ENCODE peak calls at places on chromosomes 13 and 19, in ten cellular contexts. One of them, this sample, is unnamed.

GRCh38 chr19:35549174-35549788 is 3.9 kb downstream of the TMEM147 start:
- DNase-seq in spleen: no peak
- DNase-seq in tibial nerve: peak; percentile 33
- DNase-seq in heart left ventricle: peak; percentile 50
- DNase-seq in vagina: no peak
- DNase-seq in cardiac muscle cell: peak; percentile 81
- DNase-seq in bronchial epithelial cell: peak; percentile 42
- DNase-seq in cardiac fibroblast: peak; percentile 77
- DNase-seq in AG09309: peak; percentile 10
- DNase-seq in endodermal cell: peak; percentile 88
- DNase-seq in this sample: peak; percentile 79

GRCh38 chr19:52237771-52238400 is 31.5 kb upstream of the ZNF766 start:
- DNase-seq in spleen: peak; percentile 77
- DNase-seq in tibial nerve: peak; percentile 51
- DNase-seq in heart left ventricle: peak; percentile 61
- DNase-seq in vagina: no peak
- DNase-seq in cardiac muscle cell: peak; percentile 75
- DNase-seq in bronchial epithelial cell: peak; percentile 58
- DNase-seq in cardiac fibroblast: peak; percentile 76
- DNase-seq in AG09309: peak; percentile 21
- DNase-seq in endodermal cell: peak; percentile 84
- DNase-seq in this sample: peak; percentile 67

GRCh38 chr13:38518328-38518727 is 168.5 kb upstream of the FREM2 start:
- DNase-seq in spleen: no peak
- DNase-seq in tibial nerve: no peak
- DNase-seq in heart left ventricle: no peak
- DNase-seq in vagina: no peak
- DNase-seq in cardiac muscle cell: no peak
- DNase-seq in bronchial epithelial cell: no peak
- DNase-seq in cardiac fibroblast: no peak
- DNase-seq in AG09309: no peak
- DNase-seq in endodermal cell: no peak
- DNase-seq in this sample: peak; percentile 24

GRCh38 chr13:101219609-101220265 is 196.6 kb downstream of the NALCN start:
- DNase-seq in spleen: no peak
- DNase-seq in tibial nerve: no peak
- DNase-seq in heart left ventricle: no peak
- DNase-seq in vagina: no peak
- DNase-seq in cardiac muscle cell: no peak
- DNase-seq in bronchial epithelial cell: no peak
- DNase-seq in cardiac fibroblast: no peak
- DNase-seq in AG09309: no peak
- DNase-seq in endodermal cell: no peak
- DNase-seq in this sample: no peak

GRCh38 chr13:65965496-65965895 is 1264.6 kb downstream of the PCDH9 start:
- DNase-seq in spleen: no peak
- DNase-seq in tibial nerve: no peak
- DNase-seq in heart left ventricle: no peak
- DNase-seq in vagina: no peak
- DNase-seq in cardiac muscle cell: peak; percentile 55
- DNase-seq in bronchial epithelial cell: peak; percentile 73
- DNase-seq in cardiac fibroblast: peak; percentile 59
- DNase-seq in AG09309: peak; percentile 16
- DNase-seq in endodermal cell: no peak
- DNase-seq in this sample: peak; percentile 68

GRCh38 chr13:97193577-97193976 is 28.6 kb upstream of the MBNL2 start:
- DNase-seq in spleen: no peak
- DNase-seq in tibial nerve: no peak
- DNase-seq in heart left ventricle: no peak
- DNase-seq in vagina: no peak
- DNase-seq in cardiac muscle cell: no peak
- DNase-seq in bronchial epithelial cell: no peak
- DNase-seq in cardiac fibroblast: no peak
- DNase-seq in AG09309: no peak
- DNase-seq in endodermal cell: no peak
- DNase-seq in this sample: no peak

GRCh38 chr19:4597975-4598671 is 38.6 kb upstream of the SEMA6B start:
- DNase-seq in spleen: no peak
- DNase-seq in tibial nerve: no peak
- DNase-seq in heart left ventricle: no peak
- DNase-seq in vagina: no peak
- DNase-seq in cardiac muscle cell: peak; percentile 53
- DNase-seq in bronchial epithelial cell: peak; percentile 8
- DNase-seq in cardiac fibroblast: peak; percentile 60
- DNase-seq in AG09309: no peak
- DNase-seq in endodermal cell: peak; percentile 94
- DNase-seq in this sample: peak; percentile 67

GRCh38 chr13:26914624-26915023 is 154.0 kb upstream of the GPR12 start:
- DNase-seq in spleen: no peak
- DNase-seq in tibial nerve: no peak
- DNase-seq in heart left ventricle: no peak
- DNase-seq in vagina: no peak
- DNase-seq in cardiac muscle cell: peak; percentile 10
- DNase-seq in bronchial epithelial cell: peak; percentile 83
- DNase-seq in cardiac fibroblast: peak; percentile 6
- DNase-seq in AG09309: no peak
- DNase-seq in endodermal cell: peak; percentile 23
- DNase-seq in this sample: peak; percentile 82

GRCh38 chr13:39602614-39603366 is at the start of gene LHFPL6:
- DNase-seq in spleen: peak; percentile 87
- DNase-seq in tibial nerve: peak; percentile 77
- DNase-seq in heart left ventricle: peak; percentile 94
- DNase-seq in vagina: no peak
- DNase-seq in cardiac muscle cell: peak; percentile 87
- DNase-seq in bronchial epithelial cell: peak; percentile 64
- DNase-seq in cardiac fibroblast: peak; percentile 85
- DNase-seq in AG09309: no peak
- DNase-seq in endodermal cell: peak; percentile 91
- DNase-seq in this sample: peak; percentile 87
- TF ChIP-seq CTCF in spleen: no peak
- TF ChIP-seq CTCF in tibial nerve: peak; percentile 39
- TF ChIP-seq CTCF in heart left ventricle: no peak
- TF ChIP-seq CTCF in vagina: no peak
- TF ChIP-seq CTCF in cardiac muscle cell: peak; percentile 54
- TF ChIP-seq CTCF in bronchial epithelial cell: peak; percentile 47
- TF ChIP-seq CTCF in cardiac fibroblast: peak; percentile 38
- TF ChIP-seq CTCF in AG09309: peak; percentile 56
- TF ChIP-seq CTCF in endodermal cell: peak; percentile 72
- TF ChIP-seq CTCF in this sample: peak; percentile 33

DNA sequence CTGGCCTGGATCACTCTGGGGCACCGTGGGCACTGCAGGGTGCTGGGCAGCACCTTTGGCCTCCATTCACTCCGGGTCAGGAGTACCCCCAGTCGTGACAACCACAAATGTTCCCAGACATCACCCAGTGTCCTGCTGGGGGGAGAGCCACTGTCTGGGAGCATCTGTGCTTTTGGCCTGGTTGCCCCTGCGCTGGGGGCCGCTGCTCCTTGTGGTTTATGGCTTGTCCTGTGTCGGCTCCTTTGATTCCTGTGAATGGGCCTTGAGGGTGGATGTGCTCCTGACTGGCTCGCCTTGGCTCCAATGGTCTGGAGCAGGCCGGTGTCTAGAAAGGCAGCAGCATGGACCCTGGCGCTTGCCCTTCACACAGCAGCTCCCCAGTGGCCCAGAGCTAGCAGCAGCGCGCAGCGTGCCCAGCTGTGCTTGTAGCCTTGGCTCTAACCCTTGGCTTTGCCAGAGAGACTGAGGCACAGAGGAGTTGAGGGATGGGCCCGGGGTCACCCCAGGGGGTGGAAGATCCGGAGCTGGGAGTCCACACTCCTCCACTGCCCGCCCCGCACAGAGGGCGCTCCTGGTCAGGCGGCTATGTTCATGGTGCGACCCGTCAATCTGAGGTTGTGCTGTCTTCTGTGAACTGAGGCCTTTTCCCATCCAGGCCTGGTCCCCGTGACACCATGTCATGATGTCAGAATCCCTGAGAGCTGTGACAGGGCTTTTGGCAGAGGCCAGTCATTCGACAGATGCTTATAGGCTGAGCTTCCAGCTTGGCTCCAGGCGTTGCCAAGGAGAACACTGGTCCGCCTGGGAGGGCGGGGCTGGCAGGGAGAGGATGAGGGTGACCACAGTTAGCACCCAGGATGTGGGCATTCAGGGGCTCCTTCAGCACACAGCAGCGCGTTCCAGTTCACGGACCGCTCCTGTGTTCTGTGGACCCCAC is 4.1 kb downstream of the DAZAP1 start:
- DNase-seq in spleen: no peak
- DNase-seq in tibial nerve: no peak
- DNase-seq in heart left ventricle: peak; percentile 92
- DNase-seq in vagina: no peak
- DNase-seq in cardiac muscle cell: peak; percentile 31
- DNase-seq in bronchial epithelial cell: no peak
- DNase-seq in cardiac fibroblast: peak; percentile 53
- DNase-seq in AG09309: no peak
- DNase-seq in endodermal cell: no peak
- DNase-seq in this sample: peak; percentile 46
- H3K4me3 ChIP-seq in spleen: no peak overlapping the region
- H3K4me3 ChIP-seq in tibial nerve: peak overlapping the region; percentile 7
- H3K4me3 ChIP-seq in heart left ventricle: no peak overlapping the region
- H3K4me3 ChIP-seq in vagina: no peak overlapping the region
- H3K4me3 ChIP-seq in cardiac muscle cell: no peak overlapping the region
- H3K4me3 ChIP-seq in bronchial epithelial cell: no peak overlapping the region
- H3K4me3 ChIP-seq in cardiac fibroblast: no peak overlapping the region
- H3K4me3 ChIP-seq in AG09309: no peak overlapping the region
- H3K4me3 ChIP-seq in endodermal cell: no peak overlapping the region
- H3K4me3 ChIP-seq in this sample: no peak overlapping the region

GRCh38 chr13:78040431-78040830 is 121.8 kb upstream of the EDNRB start:
- DNase-seq in spleen: no peak
- DNase-seq in tibial nerve: no peak
- DNase-seq in heart left ventricle: no peak
- DNase-seq in vagina: no peak
- DNase-seq in cardiac muscle cell: no peak
- DNase-seq in bronchial epithelial cell: no peak
- DNase-seq in cardiac fibroblast: no peak
- DNase-seq in AG09309: no peak
- DNase-seq in endodermal cell: no peak
- DNase-seq in this sample: no peak

GRCh38 chr13:78047151-78047550 is 128.5 kb upstream of the EDNRB start:
- DNase-seq in spleen: no peak
- DNase-seq in tibial nerve: no peak
- DNase-seq in heart left ventricle: no peak
- DNase-seq in vagina: no peak
- DNase-seq in cardiac muscle cell: no peak
- DNase-seq in bronchial epithelial cell: no peak
- DNase-seq in cardiac fibroblast: no peak
- DNase-seq in AG09309: no peak
- DNase-seq in endodermal cell: no peak
- DNase-seq in this sample: no peak

GRCh38 chr13:78045916-78046315 is 127.3 kb upstream of the EDNRB start:
- DNase-seq in spleen: no peak
- DNase-seq in tibial nerve: no peak
- DNase-seq in heart left ventricle: no peak
- DNase-seq in vagina: no peak
- DNase-seq in cardiac muscle cell: peak; percentile 9
- DNase-seq in bronchial epithelial cell: no peak
- DNase-seq in cardiac fibroblast: peak; percentile 29
- DNase-seq in AG09309: no peak
- DNase-seq in endodermal cell: no peak
- DNase-seq in this sample: no peak

DNA sequence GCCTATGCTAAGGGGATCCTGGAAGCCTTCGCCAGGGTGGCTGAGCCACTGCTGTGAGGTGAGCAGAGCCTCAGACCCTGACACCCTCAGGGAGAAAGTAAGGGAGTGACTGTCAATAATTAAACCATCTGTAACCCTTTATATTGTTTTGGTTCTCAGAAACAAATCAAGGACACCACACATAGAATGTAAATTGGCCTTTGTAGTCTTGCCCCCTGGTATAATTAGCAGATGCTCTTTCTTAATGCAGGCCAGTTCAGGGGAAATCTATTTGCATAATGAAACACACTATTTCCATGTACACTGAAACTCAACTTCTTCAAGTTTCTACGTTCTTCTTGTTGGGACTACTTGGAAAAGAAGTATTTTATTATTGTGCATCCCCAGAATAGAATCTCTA is 127.7 kb upstream of the EDNRB start:
- DNase-seq in spleen: no peak
- DNase-seq in tibial nerve: no peak
- DNase-seq in heart left ventricle: no peak
- DNase-seq in vagina: no peak
- DNase-seq in cardiac muscle cell: no peak
- DNase-seq in bronchial epithelial cell: no peak
- DNase-seq in cardiac fibroblast: no peak
- DNase-seq in AG09309: no peak
- DNase-seq in endodermal cell: no peak
- DNase-seq in this sample: no peak
- TF ChIP-seq CTCF in spleen: no peak
- TF ChIP-seq CTCF in tibial nerve: no peak
- TF ChIP-seq CTCF in heart left ventricle: no peak
- TF ChIP-seq CTCF in vagina: no peak
- TF ChIP-seq CTCF in cardiac muscle cell: no peak
- TF ChIP-seq CTCF in bronchial epithelial cell: no peak
- TF ChIP-seq CTCF in cardiac fibroblast: no peak
- TF ChIP-seq CTCF in AG09309: no peak
- TF ChIP-seq CTCF in endodermal cell: no peak
- TF ChIP-seq CTCF in this sample: no peak

GRCh38 chr19:39533791-39534190 is 1.1 kb upstream of the EID2B start:
- DNase-seq in spleen: no peak
- DNase-seq in tibial nerve: no peak
- DNase-seq in heart left ventricle: no peak
- DNase-seq in vagina: no peak
- DNase-seq in cardiac muscle cell: no peak
- DNase-seq in bronchial epithelial cell: no peak
- DNase-seq in cardiac fibroblast: no peak
- DNase-seq in AG09309: no peak
- DNase-seq in endodermal cell: no peak
- DNase-seq in this sample: no peak

GRCh38 chr19:39532233-39533002 is at the start of gene EID2B:
- DNase-seq in spleen: peak; percentile 99
- DNase-seq in tibial nerve: peak; percentile 89
- DNase-seq in heart left ventricle: peak; percentile 98
- DNase-seq in vagina: no peak
- DNase-seq in cardiac muscle cell: peak; percentile 97
- DNase-seq in bronchial epithelial cell: peak; percentile 89
- DNase-seq in cardiac fibroblast: peak; percentile 97
- DNase-seq in AG09309: peak; percentile 86
- DNase-seq in endodermal cell: peak; percentile 97
- DNase-seq in this sample: peak; percentile 95

GRCh38 chr19:39531834-39532232 is 819 bp downstream of the EID2B start:
- DNase-seq in spleen: no peak
- DNase-seq in tibial nerve: no peak
- DNase-seq in heart left ventricle: no peak
- DNase-seq in vagina: no peak
- DNase-seq in cardiac muscle cell: no peak
- DNase-seq in bronchial epithelial cell: peak; percentile 6
- DNase-seq in cardiac fibroblast: peak; percentile 5
- DNase-seq in AG09309: no peak
- DNase-seq in endodermal cell: no peak
- DNase-seq in this sample: no peak

DNA sequence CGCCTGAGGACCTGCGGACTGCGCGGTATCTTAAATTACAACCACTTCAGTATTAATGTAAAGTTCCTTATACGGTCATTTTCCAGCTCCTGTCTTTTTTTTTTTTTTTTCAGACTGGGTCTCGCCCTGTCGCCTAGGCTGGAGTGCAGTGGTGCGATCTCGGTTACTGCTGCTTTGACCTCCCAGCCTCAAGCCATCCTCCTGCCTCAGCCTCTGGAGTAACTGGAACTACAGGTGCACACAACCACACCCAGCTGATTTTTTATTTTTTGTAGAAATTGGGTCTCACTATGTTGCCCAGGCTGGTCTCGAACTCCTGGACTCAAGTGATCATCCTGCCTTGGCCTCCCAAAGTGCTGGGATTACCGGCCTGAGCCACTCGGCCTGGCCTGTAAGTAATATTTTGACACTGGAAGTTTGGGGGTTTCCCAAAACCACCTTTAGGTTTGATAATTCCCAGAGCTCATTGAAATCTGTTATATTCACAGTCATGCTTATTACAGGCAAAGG is 406 bp upstream of the EID2B start:
- DNase-seq in spleen: no peak
- DNase-seq in tibial nerve: no peak
- DNase-seq in heart left ventricle: no peak
- DNase-seq in vagina: no peak
- DNase-seq in cardiac muscle cell: no peak
- DNase-seq in bronchial epithelial cell: no peak
- DNase-seq in cardiac fibroblast: no peak
- DNase-seq in AG09309: no peak
- DNase-seq in endodermal cell: no peak
- DNase-seq in this sample: no peak
- H3K4me3 ChIP-seq in spleen: peak overlapping the region; percentile 73
- H3K4me3 ChIP-seq in tibial nerve: no peak overlapping the region
- H3K4me3 ChIP-seq in heart left ventricle: peak overlapping the region; percentile 80
- H3K4me3 ChIP-seq in vagina: no peak overlapping the region
- H3K4me3 ChIP-seq in cardiac muscle cell: no peak overlapping the region
- H3K4me3 ChIP-seq in bronchial epithelial cell: no peak overlapping the region
- H3K4me3 ChIP-seq in cardiac fibroblast: no peak overlapping the region
- H3K4me3 ChIP-seq in AG09309: no peak overlapping the region
- H3K4me3 ChIP-seq in endodermal cell: no peak overlapping the region
- H3K4me3 ChIP-seq in this sample: no peak overlapping the region

This sample was measured in epithelial cell of esophagus.